ENCODE peak calls at places on chromosomes 4 and X, in seven cellular contexts. F is heart left ventricle, P is AG10803, M is ovary, X is astrocyte of the spinal cord, V is SK-N-SH, G is A673. R is an unnamed sample.

GRCh38 chr4:177401658-177402273 is 40.5 kb downstream of the AGA start:
- DNase-seq in F (no peak), V (no peak), X (no peak), G (no peak), P (no peak), M (no peak), R (no peak)

GRCh38 chrX:119753639-119754257 is 4.6 kb upstream of the SOWAHD start:
- DNase-seq in G (peak; percentile 78), M (no peak), V (peak; percentile 57), P (peak; percentile 36), X (peak; percentile 41), F (no peak), R (peak; percentile 27)

GRCh38 chr4:11585506-11585905 is 156.8 kb upstream of the HS3ST1 start:
- DNase-seq in X (no peak), F (no peak), P (no peak), M (peak; percentile 29), V (no peak), G (no peak), R (no peak)

GRCh38 chrX:19912-20571 is 261.1 kb upstream of the PLCXD1 start:
- DNase-seq in M (no peak), V (peak; percentile 26), X (peak; percentile 1), G (peak; percentile 1), F (no peak), P (peak; percentile 4), R (no peak)

GRCh38 chr4:95158626-95159025 is 390.1 kb downstream of the UNC5C start:
- DNase-seq in F (no peak), X (no peak), P (no peak), G (no peak), M (no peak), V (no peak), R (no peak)

GRCh38 chr4:54082168-54082567 is 17.8 kb upstream of the CHIC2 start:
- DNase-seq in X (peak; percentile 96), M (no peak), G (peak; percentile 38), V (no peak), P (peak; percentile 99), F (no peak), R (peak; percentile 96)

GRCh38 chr4:174260099-174260498 is 23.4 kb downstream of the FBXO8 start:
- DNase-seq in V (peak; percentile 30), X (no peak), P (peak; percentile 85), F (no peak), G (peak; percentile 67), M (no peak), R (peak; percentile 72)

GRCh38 chr4:169253904-169254303 is 16.9 kb downstream of the SH3RF1 start:
- DNase-seq in P (peak; percentile 90), V (no peak), X (peak; percentile 92), G (no peak), M (no peak), F (no peak), R (peak; percentile 83)

GRCh38 chr4:1544861-1545275 is 138.6 kb upstream of the NKX1-1 start:
- DNase-seq in F (peak; percentile 26), X (no peak), G (peak; percentile 61), M (peak; percentile 5), V (no peak), P (no peak), R (no peak)

GRCh38 chr4:83581411-83582288 is 45.7 kb downstream of the GPAT3 start:
- DNase-seq in F (no peak), P (no peak), G (no peak), X (peak; percentile 10), V (no peak), M (no peak), R (no peak)

GRCh38 chr4:129342820-129343219 is 246.9 kb downstream of the C4orf33 start:
- DNase-seq in M (no peak), P (peak; percentile 81), G (peak; percentile 60), V (no peak), F (no peak), X (peak; percentile 74), R (peak; percentile 68)

GRCh38 chr4:181597766-181598165 is 645.4 kb upstream of the TENM3 start:
- DNase-seq in F (no peak), G (no peak), X (peak; percentile 71), V (no peak), P (peak; percentile 13), M (no peak), R (no peak)

GRCh38 chrX:107272431-107272921 is 66.1 kb downstream of the DNAAF6 start:
- DNase-seq in F (no peak), X (no peak), P (no peak), G (peak; percentile 32), M (no peak), V (peak; percentile 41), R (no peak)

GRCh38 chr4:129822708-129823504 is 727.0 kb downstream of the C4orf33 start:
- DNase-seq in V (no peak), M (no peak), X (peak; percentile 9), G (peak; percentile 21), F (peak; percentile 29), P (no peak), R (no peak)

GRCh38 chr4:25308266-25308665 is 4.3 kb upstream of the ZCCHC4 start:
- DNase-seq in V (no peak), M (no peak), F (no peak), X (no peak), P (peak; percentile 15), G (no peak), R (no peak)

GRCh38 chrX:13681595-13681994 is 7.3 kb upstream of the RAB9A start:
- DNase-seq in X (no peak), G (no peak), V (no peak), M (no peak), P (no peak), F (no peak), R (no peak)

GRCh38 chr4:29588615-29589014 is 1131.6 kb upstream of the PCDH7 start:
- DNase-seq in V (no peak), M (no peak), G (no peak), F (no peak), P (no peak), X (peak; percentile 3), R (peak; percentile 17)
- TF ChIP-seq CTCF in V (no peak), M (no peak), G (no peak), F (no peak), P (no peak), X (no peak), R (no peak)

GRCh38 chr4:42399393-42399792 is 2.1 kb downstream of the SHISA3 start:
- DNase-seq in X (no peak), P (no peak), F (no peak), G (no peak), M (no peak), V (no peak), R (no peak)

GRCh38 chr4:42397635-42398447 is 553 bp downstream of the SHISA3 start:
- DNase-seq in P (no peak), G (peak; percentile 32), X (peak; percentile 40), F (peak; percentile 53), M (no peak), V (peak; percentile 81), R (no peak)

GRCh38 chr4:42397256-42397634 is at the start of gene SHISA3:
- DNase-seq in F (peak; percentile 45), V (peak; percentile 71), G (peak; percentile 18), X (peak; percentile 17), P (no peak), M (no peak), R (no peak)

GRCh38 chr4:42396361-42397255 is 680 bp upstream of the SHISA3 start:
- DNase-seq in P (no peak), V (no peak), X (peak; percentile 10), F (no peak), M (no peak), G (no peak), R (no peak)

GRCh38 chr4:42398448-42399355 is 1.4 kb downstream of the SHISA3 start:
- DNase-seq in P (no peak), V (no peak), X (peak; percentile 13), F (peak; percentile 33), G (peak; percentile 25), M (no peak), R (no peak)
- TF ChIP-seq CTCF in P (no peak), V (no peak), X (no peak), F (no peak), G (peak; percentile 11), M (no peak), R (no peak)

GRCh38 chrX:53194308-53194707 is 30.7 kb downstream of the KDM5C start:
- DNase-seq in X (no peak), V (no peak), G (no peak), P (no peak), F (no peak), M (no peak), R (no peak)

GRCh38 chrX:53193093-53193492 is 31.9 kb downstream of the KDM5C start:
- DNase-seq in P (no peak), G (no peak), V (no peak), M (no peak), X (no peak), F (no peak), R (no peak)

GRCh38 chrX:53186363-53186762 is 38.6 kb downstream of the KDM5C start:
- DNase-seq in G (no peak), X (no peak), F (no peak), V (no peak), M (no peak), P (peak; percentile 19), R (peak; percentile 55)

GRCh38 chrX:53188763-53189162 is 36.2 kb downstream of the KDM5C start:
- DNase-seq in F (no peak), G (no peak), P (no peak), M (no peak), X (no peak), V (no peak), R (no peak)

DNA sequence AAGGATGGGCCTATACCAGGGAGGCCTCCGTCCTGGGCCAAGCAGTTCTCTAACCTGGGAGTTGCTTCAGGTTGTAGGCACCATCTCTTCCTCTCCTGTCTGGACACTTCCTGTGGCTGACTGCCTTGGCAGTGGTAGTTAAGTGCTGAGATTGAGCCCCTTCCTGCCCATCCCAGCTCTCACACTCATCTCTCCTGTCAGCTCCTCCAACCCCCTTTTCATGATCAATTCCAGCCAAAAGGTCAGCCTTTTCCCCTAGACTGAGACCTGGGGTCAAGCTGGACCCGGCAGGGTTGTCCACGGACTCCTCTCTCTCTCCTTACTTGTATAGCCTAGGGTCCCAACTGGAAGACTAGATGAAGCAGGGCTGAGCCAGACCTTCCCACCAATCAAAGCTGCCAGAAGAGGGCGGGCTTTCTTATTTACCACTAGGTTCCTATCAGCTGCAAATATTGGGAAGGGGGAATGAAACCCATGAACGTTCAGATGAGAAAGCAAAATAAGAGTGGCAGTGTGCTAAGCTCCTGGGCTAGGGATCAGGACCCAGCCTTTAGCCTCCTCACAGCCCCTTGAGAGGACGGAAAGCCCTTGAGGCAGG is 34.5 kb downstream of the KDM5C start:
- DNase-seq in X (no peak), G (peak; percentile 18), V (no peak), M (no peak), F (no peak), P (no peak), R (no peak)
- TF ChIP-seq CTCF in X (peak; percentile 31), G (peak; percentile 49), V (peak; percentile 30), M (no peak), F (no peak), P (peak; percentile 11), R (peak; percentile 61)

GRCh38 chr4:76250962-76251361 is 559 bp upstream of the FAM47E start:
- DNase-seq in M (no peak), V (peak; percentile 21), F (no peak), P (no peak), X (no peak), G (no peak), R (no peak)

GRCh38 chr4:76256032-76256431 is 4.5 kb downstream of the FAM47E start:
- DNase-seq in X (no peak), G (no peak), F (no peak), M (no peak), V (no peak), P (no peak), R (no peak)

GRCh38 chr4:76253511-76253910 is 2.0 kb downstream of the FAM47E start:
- DNase-seq in G (no peak), V (no peak), P (no peak), M (no peak), X (no peak), F (no peak), R (no peak)

GRCh38 chr4:76252271-76252653 is 741 bp downstream of the FAM47E start:
- DNase-seq in P (no peak), X (no peak), V (no peak), M (no peak), F (no peak), G (no peak), R (no peak)

GRCh38 chr4:76251448-76252270 is at the start of gene FAM47E:
- DNase-seq in F (peak; percentile 87), P (peak; percentile 29), M (peak; percentile 37), X (peak; percentile 46), G (peak; percentile 19), V (peak; percentile 90), R (peak; percentile 37)
- TF ChIP-seq CTCF in F (peak; percentile 25), P (no peak), M (no peak), X (peak; percentile 41), G (peak; percentile 39), V (peak; percentile 59), R (peak; percentile 38)